ENCODE peak calls at places on chromosomes 3 and 15, in four cellular contexts. C, H, I and F are unnamed samples.

GRCh38 chr3:42655331-42655888 is 1.9 kb downstream of the ZBTB47 start:
- DNase-seq in C (no peak), H (no peak), I (no peak), F (peak; percentile 44)

GRCh38 chr3:22117751-22118346 is 366.8 kb upstream of the ZNF385D start:
- DNase-seq in C (no peak), H (no peak), I (no peak), F (no peak)

GRCh38 chr15:31502541-31503229 is 176.1 kb downstream of the KLF13 start:
- DNase-seq in C (no peak), H (no peak), I (no peak), F (no peak)

GRCh38 chr15:35458176-35458856 is 87.6 kb downstream of the DPH6 start:
- DNase-seq in C (no peak), H (no peak), I (no peak), F (no peak)

GRCh38 chr3:170717410-170718402 is 131.8 kb upstream of the SLC7A14 start:
- DNase-seq in C (no peak), H (no peak), I (no peak), F (peak; percentile 52)

GRCh38 chr3:196708467-196708866 is 3.6 kb downstream of the CEP19 start:
- DNase-seq in C (no peak), H (no peak), I (no peak), F (no peak)

GRCh38 chr15:85639752-85640381 is 154.9 kb downstream of the KLHL25 start:
- DNase-seq in C (no peak), H (no peak), I (no peak), F (no peak)

GRCh38 chr3:100496711-100497261 is 4.4 kb downstream of the TMEM45A start:
- DNase-seq in C (no peak), H (no peak), I (no peak), F (no peak)

GRCh38 chr15:74630284-74631086 is 14.8 kb downstream of the CLK3 start:
- DNase-seq in C (no peak), H (no peak), I (no peak), F (no peak)

GRCh38 chr3:120506076-120506827 is 55.5 kb upstream of the FSTL1 start:
- DNase-seq in C (no peak), H (no peak), I (no peak), F (no peak)

GRCh38 chr3:154349223-154349622 is 24.9 kb upstream of the DHX36 start:
- DNase-seq in C (no peak), H (no peak), I (no peak), F (no peak)

GRCh38 chr3:123292321-123293310 is 90.9 kb downstream of the SEC22A start:
- DNase-seq in C (no peak), H (no peak), I (no peak), F (no peak)

GRCh38 chr3:196518999-196519737 is 4.0 kb upstream of the SMCO1 start:
- DNase-seq in C (peak; percentile 38), H (peak; percentile 59), I (peak; percentile 32), F (peak; percentile 67)

GRCh38 chr3:194332858-194333211 is 18.3 kb downstream of the CPN2 start:
- DNase-seq in C (no peak), H (no peak), I (no peak), F (no peak)

GRCh38 chr3:134663646-134664456 is 13.0 kb upstream of the KY start:
- DNase-seq in C (no peak), H (no peak), I (no peak), F (no peak)

GRCh38 chr15:44910981-44911625 is 45.4 kb upstream of the TERB2 start:
- DNase-seq in C (no peak), H (no peak), I (no peak), F (no peak)

GRCh38 chr3:51800758-51801140 is 21.7 kb upstream of the IQCF6 start:
- DNase-seq in C (no peak), H (no peak), I (no peak), F (no peak)

GRCh38 chr3:22748453-22748852 is 454.7 kb upstream of the UBE2E2 start:
- DNase-seq in C (no peak), H (no peak), I (no peak), F (no peak)

GRCh38 chr15:66782785-66783184 is 80.7 kb downstream of the SMAD6 start:
- DNase-seq in C (no peak), H (no peak), I (no peak), F (no peak)

GRCh38 chr15:101128191-101128590 is 123.7 kb downstream of the CHSY1 start:
- DNase-seq in C (no peak), H (no peak), I (no peak), F (no peak)

GRCh38 chr3:127674793-127675189 is 2.0 kb downstream of the ABTB1 start:
- DNase-seq in C (no peak), H (no peak), I (no peak), F (no peak)

GRCh38 chr3:11452988-11453847 is 181.0 kb downstream of the ATG7 start:
- DNase-seq in C (no peak), H (peak; percentile 46), I (no peak), F (peak; percentile 64)

GRCh38 chr3:111252795-111253194 is 181.2 kb downstream of the NECTIN3 start:
- DNase-seq in C (no peak), H (no peak), I (no peak), F (no peak)

GRCh38 chr3:154718716-154719115 is 288.7 kb upstream of the GPR149 start:
- DNase-seq in C (no peak), H (no peak), I (no peak), F (no peak)

GRCh38 chr15:31272558-31273257 is 53.9 kb upstream of the KLF13 start:
- DNase-seq in C (peak; percentile 2), H (no peak), I (no peak), F (no peak)

GRCh38 chr15:100373037-100373896 is 31.5 kb upstream of the ADAMTS17 start:
- DNase-seq in C (no peak), H (no peak), I (no peak), F (no peak)

GRCh38 chr3:28916713-28917499 is 364.0 kb upstream of the RBMS3 start:
- DNase-seq in C (no peak), H (peak; percentile 67), I (no peak), F (peak; percentile 79)

GRCh38 chr15:34951993-34952392 is 17.5 kb downstream of the AQR start:
- DNase-seq in C (no peak), H (no peak), I (no peak), F (no peak)

GRCh38 chr15:42146551-42147430 is 9.6 kb downstream of the PLA2G4F start:
- DNase-seq in C (no peak), H (no peak), I (no peak), F (no peak)

GRCh38 chr3:188164248-188164687 is 10.3 kb downstream of the LPP start:
- DNase-seq in C (no peak), H (no peak), I (no peak), F (no peak)

GRCh38 chr15:23857028-23857641 is 170.0 kb upstream of the NDN start:
- DNase-seq in C (no peak), H (peak; percentile 27), I (no peak), F (no peak)

GRCh38 chr3:182722938-182723337 is 70.4 kb upstream of the ATP11B start:
- DNase-seq in C (no peak), H (no peak), I (no peak), F (no peak)

GRCh38 chr15:100105101-100105500 is 236.7 kb downstream of the ADAMTS17 start:
- DNase-seq in C (no peak), H (no peak), I (no peak), F (no peak)

GRCh38 chr15:43879386-43880355 is 52.9 kb downstream of the WDR76 start:
- DNase-seq in C (no peak), H (peak; percentile 82), I (no peak), F (no peak)

GRCh38 chr3:9062570-9062969 is 99.3 kb upstream of the RAD18 start:
- DNase-seq in C (no peak), H (no peak), I (no peak), F (no peak)

GRCh38 chr3:133167340-133168024 is 129.3 kb downstream of the TMEM108 start:
- DNase-seq in C (no peak), H (no peak), I (no peak), F (no peak)

GRCh38 chr3:37890522-37890921 is 28.8 kb downstream of the CTDSPL start:
- DNase-seq in C (no peak), H (no peak), I (no peak), F (no peak)